ENCODE peak calls at places on chromosome 1, in nine cellular contexts. N, E, D, R, A, S, U, L and F are unnamed samples.

GRCh38 chr1:234772345-234773147 is 162.6 kb upstream of the IRF2BP2 start:
- DNase-seq in N (peak), E (no peak), R (peak), S (peak), U (peak), D (no peak), A (peak), L (peak), F (peak)

GRCh38 chr1:183495420-183495819 is 23.1 kb downstream of the SMG7 start:
- DNase-seq in D (no peak), R (no peak), E (no peak), S (no peak), U (no peak), A (no peak), N (no peak), L (no peak), F (no peak)

GRCh38 chr1:18836654-18837053 is 22.8 kb downstream of the TAS1R2 start:
- DNase-seq in S (peak), D (peak), E (no peak), U (no peak), L (peak), N (no peak), R (no peak), A (no peak), F (no peak)

GRCh38 chr1:27618341-27619067 is 14.6 kb upstream of the AHDC1 start:
- DNase-seq in S (no peak), A (no peak), D (no peak), E (no peak), L (no peak), U (no peak), R (no peak), N (no peak), F (no peak)

GRCh38 chr1:168112673-168113305 is 23.9 kb downstream of the GPR161 start:
- DNase-seq in L (no peak), U (peak), D (no peak), E (no peak), N (peak), S (no peak), R (peak), A (peak), F (no peak)

GRCh38 chr1:15475737-15476314 is at the start of gene CELA2B:
- DNase-seq in D (no peak), A (no peak), E (no peak), S (no peak), L (no peak), U (no peak), N (no peak), R (no peak), F (no peak)

GRCh38 chr1:201582261-201582951 is 43.5 kb downstream of the NAV1 start:
- DNase-seq in D (peak), L (no peak), E (no peak), U (no peak), N (peak), S (no peak), A (peak), R (no peak), F (no peak)

GRCh38 chr1:147757015-147757990 is 3.1 kb downstream of the GJA5 start:
- DNase-seq in L (no peak), A (peak), D (no peak), E (no peak), N (no peak), R (no peak), U (peak), S (no peak), F (no peak)

GRCh38 chr1:28246427-28246832 is 10.5 kb downstream of the ATP5IF1 start:
- DNase-seq in U (peak), R (peak), L (no peak), D (no peak), S (peak), A (peak), N (peak), E (no peak), F (peak)

GRCh38 chr1:176541663-176542062 is 78.7 kb downstream of the PAPPA2 start:
- DNase-seq in S (no peak), R (no peak), A (no peak), L (no peak), E (no peak), D (no peak), U (no peak), N (peak), F (no peak)

GRCh38 chr1:208475951-208476824 is 232.0 kb upstream of the PLXNA2 start:
- DNase-seq in E (peak), S (peak), R (no peak), D (peak), U (peak), L (no peak), A (peak), N (peak), F (no peak)

GRCh38 chr1:236489710-236490377 is 33.9 kb upstream of the LGALS8 start:
- DNase-seq in L (peak), R (peak), N (peak), D (peak), A (peak), S (peak), E (peak), U (peak), F (peak)

GRCh38 chr1:247301176-247301540 is 30.5 kb downstream of the ZNF496 start:
- DNase-seq in N (no peak), E (no peak), U (no peak), L (no peak), R (no peak), S (no peak), A (no peak), D (no peak), F (no peak)

GRCh38 chr1:111920221-111921024 is 69.0 kb downstream of the KCND3 start:
- DNase-seq in A (no peak), D (no peak), U (no peak), N (peak), E (no peak), L (no peak), S (no peak), R (no peak), F (no peak)

GRCh38 chr1:33161061-33161681 is 20.7 kb downstream of the TRIM62 start:
- DNase-seq in N (no peak), S (no peak), A (peak), U (no peak), D (peak), L (no peak), E (peak), R (no peak), F (no peak)

GRCh38 chr1:119873166-119874025 is 22.9 kb downstream of the ADAM30 start:
- DNase-seq in N (peak), D (no peak), E (no peak), L (no peak), U (peak), A (no peak), S (no peak), R (no peak), F (no peak)

GRCh38 chr1:119869962-119870361 is 26.4 kb downstream of the ADAM30 start:
- DNase-seq in L (no peak), N (no peak), R (no peak), D (no peak), E (no peak), A (no peak), U (no peak), S (no peak), F (no peak)

GRCh38 chr1:119871881-119872280 is 24.4 kb downstream of the ADAM30 start:
- DNase-seq in R (no peak), N (peak), U (peak), A (no peak), S (no peak), D (no peak), L (no peak), E (no peak), F (no peak)

GRCh38 chr1:119868176-119868575 is 28.1 kb downstream of the ADAM30 start:
- DNase-seq in E (no peak), U (peak), R (no peak), D (no peak), A (no peak), N (no peak), S (no peak), L (no peak), F (no peak)

DNA sequence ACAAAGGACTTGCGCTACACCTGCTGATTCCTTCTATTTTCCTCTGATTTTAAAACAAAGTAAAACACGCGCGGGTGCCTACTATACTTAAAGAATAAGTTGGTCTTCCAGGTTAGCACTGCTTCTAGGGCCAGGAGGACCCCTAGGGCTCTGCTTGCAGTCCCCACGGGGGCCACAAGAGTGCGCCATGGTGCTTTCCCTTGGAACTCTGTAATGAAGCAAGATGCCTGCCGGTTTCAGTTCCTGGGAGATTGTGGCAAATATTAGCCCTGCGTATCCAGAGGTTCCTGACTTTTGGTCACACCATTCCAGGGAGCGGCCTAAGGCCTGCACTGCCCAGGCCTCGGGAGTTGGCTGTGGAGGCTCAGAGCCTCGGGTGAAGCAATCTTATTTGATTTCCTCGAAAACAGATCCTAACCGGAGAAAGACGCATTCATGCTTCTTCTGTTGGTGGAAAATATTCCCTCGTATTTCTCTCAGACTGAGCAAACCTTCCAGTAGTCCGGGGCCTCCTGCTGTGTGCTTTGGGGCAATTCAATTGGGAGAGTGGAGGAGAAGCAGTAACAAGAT is 25.3 kb downstream of the ADAM30 start:
- DNase-seq in R (peak), S (peak), A (peak), U (peak), L (peak), D (peak), N (peak), E (peak), F (peak)
- TF ChIP-seq EZH2phosphoT487 in R (no peak), S (no peak), A (no peak), U (no peak), L (no peak), D (no peak), N (no peak), E (no peak), F (no peak)

DNA sequence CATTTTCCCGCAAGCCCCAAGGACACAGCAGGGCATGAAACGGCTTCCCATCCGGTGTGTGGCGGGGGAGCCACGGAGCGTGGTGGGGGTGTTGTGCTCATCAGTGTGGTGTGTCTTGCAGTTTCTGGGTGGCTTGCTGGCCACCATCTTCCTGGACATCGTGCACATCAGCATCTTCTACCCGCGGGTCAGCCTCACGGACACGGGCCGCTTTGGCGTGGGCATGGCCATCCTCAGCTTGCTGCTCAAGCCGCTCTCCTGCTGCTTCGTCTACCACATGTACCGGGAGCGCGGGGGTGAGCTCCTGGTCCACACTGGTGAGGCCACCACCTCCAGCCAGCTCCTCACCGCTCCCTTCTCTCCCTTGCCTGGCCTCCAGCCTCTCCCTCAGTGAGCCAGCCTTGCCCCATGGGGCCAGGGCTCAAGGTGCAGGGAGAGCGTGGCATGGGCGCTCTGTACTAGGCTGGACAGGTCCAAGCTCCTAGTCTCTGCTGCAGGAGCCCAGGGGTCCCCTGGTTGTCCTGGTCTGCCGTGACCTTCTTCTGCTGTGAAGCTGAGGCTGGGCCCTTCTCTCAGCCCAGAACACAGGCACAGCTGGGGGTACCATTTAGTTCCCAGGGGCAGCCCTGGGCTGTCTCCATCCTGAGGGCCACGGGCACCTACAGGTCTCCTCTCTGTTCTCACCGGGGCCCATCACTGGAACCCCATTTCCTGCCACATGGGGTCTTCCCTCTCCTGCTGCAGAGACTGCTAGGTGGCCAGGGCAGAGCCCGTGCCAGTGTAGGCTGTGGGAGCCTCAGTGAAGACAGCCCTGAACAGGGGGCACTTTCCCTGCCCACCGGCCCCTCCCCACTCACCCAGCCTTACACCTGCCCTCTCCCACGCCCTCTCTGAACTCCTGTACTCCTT is 12.6 kb downstream of the AGTRAP start:
- DNase-seq in N (no peak), D (no peak), E (no peak), S (no peak), U (no peak), R (no peak), A (no peak), L (no peak), F (no peak)
- H2AFZ ChIP-seq in N (no peak), D (no peak), E (no peak), S (no peak), U (no peak), R (no peak), A (no peak), L (no peak), F (no peak)

DNA sequence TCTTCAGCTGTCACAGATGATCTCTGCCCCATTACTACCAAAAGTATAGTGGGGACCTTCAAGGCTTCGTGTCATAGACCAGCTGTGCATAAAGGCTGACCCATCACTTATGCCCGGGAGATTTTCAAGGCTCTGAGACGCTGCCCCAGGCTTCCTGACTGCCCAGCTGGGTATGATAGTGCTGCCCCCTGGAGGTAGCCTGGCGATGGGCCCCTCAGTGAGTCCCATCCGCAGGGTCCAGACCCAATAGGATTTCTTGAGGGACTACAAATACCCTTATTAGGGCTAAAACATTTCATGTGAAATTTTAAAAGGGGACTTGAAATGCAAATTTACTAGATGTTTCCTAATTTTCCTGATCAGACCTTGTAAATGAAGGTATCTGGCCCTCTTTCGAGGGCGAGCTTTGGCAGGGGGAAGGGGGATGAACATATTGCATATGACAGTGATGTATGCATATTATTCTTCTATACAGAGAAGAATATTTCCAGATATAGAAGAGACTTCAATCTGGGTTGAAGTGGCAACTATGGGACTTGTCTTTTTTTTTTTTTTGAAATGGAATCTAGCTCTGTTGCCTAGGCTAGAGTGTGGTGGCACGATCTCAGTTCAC is 11.7 kb upstream of the FCMR start:
- DNase-seq in E (peak), U (peak), A (no peak), D (peak), N (peak), S (peak), L (peak), R (peak), F (peak)
- TF ChIP-seq EZH2phosphoT487 in E (no peak), U (no peak), A (no peak), D (no peak), N (no peak), S (no peak), L (no peak), R (no peak), F (no peak)

GRCh38 chr1:169928438-169929209 is 34.9 kb upstream of the SCYL3 start:
- DNase-seq in L (peak), N (peak), E (peak), S (peak), D (peak), U (peak), R (peak), A (peak), F (peak)
- H2AFZ ChIP-seq in L (no peak), N (no peak), E (no peak), S (no peak), D (no peak), U (no peak), R (peak), A (no peak), F (no peak)